ENCODE peak calls at places on chromosomes 2 and 18, in four cellular contexts. M is A549, J is heart left ventricle, Z is esophagus muscularis mucosa. O is an unnamed sample.

GRCh38 chr2:234490239-234491074 is 6.4 kb downstream of the ARL4C start:
- DNase-seq in M (no peak), J (no peak), Z (no peak), O (no peak)

GRCh38 chr18:31792580-31792911 is 31.9 kb upstream of the SLC25A52 start:
- DNase-seq in M (no peak), J (no peak), Z (no peak), O (no peak)

GRCh38 chr2:233288663-233289062 is 19.0 kb upstream of the SAG start:
- DNase-seq in M (no peak), J (no peak), Z (no peak), O (no peak)

GRCh38 chr2:28648671-28649395 is 102.8 kb upstream of the PPP1CB start:
- DNase-seq in M (no peak), J (no peak), Z (no peak), O (no peak)

GRCh38 chr2:217707116-217707742 is 295.6 kb downstream of the TNS1 start:
- DNase-seq in M (no peak), J (no peak), Z (no peak), O (no peak)

GRCh38 chr18:500556-501405 is at the start of gene COLEC12:
- DNase-seq in M (no peak), J (peak), Z (no peak), O (no peak)

GRCh38 chr2:79935771-79936657 is 368.5 kb downstream of the LRRTM1 start:
- DNase-seq in M (peak), J (no peak), Z (no peak), O (no peak)

GRCh38 chr2:75553961-75554539 is 6.7 kb downstream of the EVA1A start:
- DNase-seq in M (no peak), J (no peak), Z (peak), O (peak)

GRCh38 chr2:9052821-9053533 is 49.5 kb upstream of the MBOAT2 start:
- DNase-seq in M (no peak), J (no peak), Z (no peak), O (no peak)

GRCh38 chr2:206670531-206671319 is 28.4 kb downstream of the FAM237A start:
- DNase-seq in M (no peak), J (no peak), Z (no peak), O (no peak)

GRCh38 chr2:227821043-227821942 is 7.7 kb downstream of the CCL20 start:
- DNase-seq in M (peak), J (no peak), Z (no peak), O (no peak)

GRCh38 chr2:71235930-71236587 is 9.2 kb upstream of the PAIP2B start:
- DNase-seq in M (no peak), J (no peak), Z (no peak), O (no peak)

GRCh38 chr2:149566652-149567051 is 20.9 kb downstream of the MMADHC start:
- DNase-seq in M (no peak), J (no peak), Z (no peak), O (no peak)

GRCh38 chr2:177334940-177335543 is 57.5 kb upstream of the AGPS start:
- DNase-seq in M (peak), J (no peak), Z (no peak), O (no peak)

GRCh38 chr18:44518091-44518490 is 162.6 kb upstream of the SETBP1 start:
- DNase-seq in M (no peak), J (no peak), Z (no peak), O (no peak)

GRCh38 chr2:126858436-126858835 is 40.3 kb upstream of the TEX51 start:
- DNase-seq in M (no peak), J (no peak), Z (peak), O (peak)

GRCh38 chr2:192814376-192814775 is 619.6 kb upstream of the TMEFF2 start:
- DNase-seq in M (no peak), J (no peak), Z (no peak), O (no peak)

GRCh38 chr2:1748741-1749488 is 4.6 kb upstream of the PXDN start:
- DNase-seq in M (no peak), J (no peak), Z (no peak), O (no peak)

GRCh38 chr2:238471-239268 is 25.2 kb downstream of the SH3YL1 start:
- DNase-seq in M (no peak), J (no peak), Z (no peak), O (no peak)

GRCh38 chr2:98084869-98085238 is 2.1 kb upstream of the VWA3B start:
- DNase-seq in M (no peak), J (no peak), Z (no peak), O (no peak)

GRCh38 chr18:8196238-8196637 is 413.0 kb upstream of the RAB12 start:
- DNase-seq in M (no peak), J (no peak), Z (no peak), O (no peak)

GRCh38 chr2:202633470-202633869 is 1.3 kb upstream of the FAM117B start:
- DNase-seq in M (no peak), J (no peak), Z (no peak), O (no peak)

GRCh38 chr2:45891719-45892118 is 240.2 kb downstream of the PRKCE start:
- DNase-seq in M (no peak), J (no peak), Z (no peak), O (no peak)

GRCh38 chr2:239688098-239688497 is 287.3 kb upstream of the HDAC4 start:
- DNase-seq in M (peak), J (no peak), Z (peak), O (peak)

GRCh38 chr2:217102941-217103340 is 243.1 kb upstream of the TNP1 start:
- DNase-seq in M (no peak), J (no peak), Z (peak), O (no peak)

GRCh38 chr18:52216104-52216503 is 123.9 kb upstream of the DCC start:
- DNase-seq in M (no peak), J (no peak), Z (no peak), O (no peak)

DNA sequence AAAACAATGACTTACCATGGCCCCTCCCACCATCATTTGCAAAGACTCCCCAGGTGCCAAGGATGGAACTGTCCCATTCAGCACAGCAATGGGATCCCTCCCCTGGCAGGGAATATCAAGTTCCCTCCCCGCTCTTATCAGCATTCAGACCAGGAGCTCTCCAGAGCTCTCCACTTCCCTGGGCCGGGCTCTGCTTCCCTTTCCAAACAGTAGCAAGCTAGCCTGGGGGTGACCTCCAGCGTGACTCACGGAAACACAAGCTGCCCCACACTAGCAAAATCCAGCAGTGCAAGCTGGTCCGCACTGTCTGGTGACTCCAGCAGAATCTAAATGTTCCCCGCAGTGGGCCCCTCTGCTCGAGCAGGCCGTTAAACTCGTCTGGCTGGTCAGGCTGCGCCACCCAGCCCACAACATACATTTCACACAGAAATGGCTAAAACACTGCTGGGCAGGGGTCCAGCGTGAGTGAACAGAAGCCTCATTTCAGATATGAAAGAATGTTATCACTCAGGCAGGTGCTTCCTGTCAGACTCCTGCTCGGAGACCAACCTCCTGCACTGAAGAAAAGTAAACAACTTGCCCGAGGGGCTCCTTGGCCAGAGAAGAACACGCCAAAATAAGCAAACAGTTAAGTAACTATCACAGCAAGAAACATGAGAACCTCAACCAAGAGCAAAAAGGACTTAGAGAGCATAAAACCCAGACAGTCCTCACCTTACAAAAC is 33.9 kb downstream of the STAT1 start:
- DNase-seq in M (no peak), J (peak), Z (no peak), O (peak)
- TF ChIP-seq CTCF in M (no peak), J (no peak), Z (no peak), O (peak)

DNA sequence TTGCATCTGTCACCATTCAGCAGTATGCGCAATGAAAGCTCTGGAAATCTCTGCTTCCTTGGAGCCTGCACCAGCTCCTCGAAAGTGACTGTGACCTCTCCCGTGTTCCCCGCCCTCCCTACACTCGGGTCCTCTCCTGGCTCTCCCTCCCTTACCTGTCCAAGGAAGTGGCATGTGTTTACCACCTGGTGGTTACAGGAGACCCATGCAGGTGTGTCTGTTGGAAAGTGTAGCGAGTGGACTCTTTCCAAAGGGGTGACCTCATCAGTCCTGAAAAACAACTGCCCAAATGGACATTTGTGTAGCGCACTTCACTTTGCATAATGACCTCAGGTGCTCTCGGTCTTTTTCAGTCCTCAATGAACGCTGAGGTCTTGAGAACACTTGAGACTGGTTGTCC is 133.1 kb downstream of the ACKR3 start:
- DNase-seq in M (no peak), J (no peak), Z (no peak), O (no peak)
- TF ChIP-seq CTCF in M (no peak), J (no peak), Z (no peak), O (no peak)

DNA sequence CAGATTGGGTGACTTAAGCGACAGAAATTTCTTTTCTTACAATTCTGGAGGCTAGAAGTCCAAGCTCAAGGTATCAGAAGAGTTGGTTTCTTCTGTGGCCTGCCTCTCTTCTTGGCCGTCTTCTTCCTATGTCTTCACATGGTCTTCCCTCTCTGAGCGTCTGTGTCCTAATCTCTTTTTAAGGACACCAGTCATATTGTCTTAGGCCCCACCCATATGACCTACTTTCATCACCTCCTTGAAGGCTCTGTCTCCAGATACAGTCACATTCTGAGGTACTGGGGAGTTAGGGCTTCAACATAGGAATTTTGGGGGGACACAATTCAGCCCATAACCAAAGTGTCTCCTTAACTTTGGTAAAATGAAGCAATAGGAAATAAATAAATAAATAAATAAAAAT is 110.9 kb upstream of the EPC2 start:
- DNase-seq in M (no peak), J (no peak), Z (no peak), O (no peak)
- TF ChIP-seq CTCF in M (no peak), J (no peak), Z (no peak), O (no peak)

GRCh38 chr2:219279151-219279915 is at the start of gene DNAJB2:
- DNase-seq in M (peak), J (peak), Z (peak), O (peak)

GRCh38 chr2:219278655-219279150 is 463 bp upstream of the DNAJB2 start:
- DNase-seq in M (no peak), J (no peak), Z (no peak), O (no peak)

GRCh38 chr2:219280682-219281081 is 1.5 kb downstream of the DNAJB2 start:
- DNase-seq in M (no peak), J (no peak), Z (no peak), O (no peak)

GRCh38 chr2:219281588-219281987 is 2.4 kb downstream of the DNAJB2 start:
- DNase-seq in M (no peak), J (no peak), Z (no peak), O (no peak)

GRCh38 chr2:219279916-219280516 is 850 bp downstream of the DNAJB2 start:
- DNase-seq in M (no peak), J (no peak), Z (no peak), O (no peak)
- TF ChIP-seq CTCF in M (no peak), J (no peak), Z (no peak), O (no peak)

DNA sequence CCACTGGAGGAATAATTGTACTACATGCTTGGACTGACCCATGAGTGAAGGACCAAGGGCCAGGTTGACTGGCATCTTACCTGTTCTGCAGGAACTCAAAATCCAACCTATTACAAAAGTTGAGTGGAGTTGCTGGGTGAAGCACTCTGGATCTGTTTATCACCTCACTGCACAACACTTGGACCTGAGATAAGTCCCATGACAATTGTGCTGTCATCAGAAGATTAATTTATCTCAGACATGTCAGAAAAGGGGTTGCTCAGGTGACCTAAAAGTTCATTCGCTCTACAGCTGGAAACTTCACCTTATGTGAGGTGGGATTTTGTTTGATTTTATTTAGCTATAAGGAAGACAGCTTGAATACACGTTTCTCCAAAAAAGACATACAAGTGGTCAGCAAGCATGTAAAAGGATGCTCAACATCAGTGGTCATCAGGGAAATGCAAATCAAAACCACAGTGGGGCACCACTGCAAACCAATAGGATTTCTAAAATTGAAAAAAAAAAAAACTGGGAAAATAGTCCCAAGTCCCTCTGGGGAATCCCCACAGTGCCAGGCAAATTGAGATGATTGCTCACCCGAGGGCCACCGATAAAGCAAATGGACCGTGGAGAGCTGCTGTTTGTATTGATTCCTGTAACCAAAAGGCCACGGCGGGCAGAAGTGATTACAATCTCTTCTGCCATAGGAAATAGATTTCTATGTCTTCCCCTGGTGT is 65.8 kb upstream of the SLC35F5 start:
- DNase-seq in M (no peak), J (no peak), Z (no peak), O (no peak)
- TF ChIP-seq CTCF in M (no peak), J (no peak), Z (no peak), O (no peak)

GRCh38 chr2:198129609-198130008 is 325.2 kb downstream of the PLCL1 start:
- DNase-seq in M (no peak), J (no peak), Z (no peak), O (no peak)

DNA sequence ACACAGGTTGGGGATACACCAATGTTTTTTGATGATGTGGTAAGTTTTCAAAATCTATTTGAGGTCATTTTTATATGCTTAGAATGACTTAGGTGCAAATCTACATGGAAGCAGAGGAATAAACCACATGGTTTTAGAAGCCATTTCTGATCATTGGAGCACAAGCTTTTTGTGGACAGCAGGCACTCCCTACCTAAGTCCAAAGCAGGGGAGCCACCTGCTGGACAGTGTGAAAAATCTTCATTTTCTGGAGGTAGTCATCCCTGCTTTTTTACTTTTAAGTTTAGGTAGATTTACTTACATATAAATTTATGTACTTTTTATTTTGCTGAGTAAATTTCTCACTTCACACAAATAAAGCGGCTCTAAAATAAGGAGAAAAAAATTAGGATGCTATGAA is 323.2 kb downstream of the PLCL1 start:
- DNase-seq in M (peak), J (no peak), Z (no peak), O (no peak)
- TF ChIP-seq CTCF in M (peak), J (peak), Z (peak), O (peak)

GRCh38 chr18:13826209-13826608 is 2.3 kb downstream of the MC5R start:
- DNase-seq in M (no peak), J (no peak), Z (no peak), O (no peak)

GRCh38 chr18:13823707-13824395 is at the start of gene MC5R:
- DNase-seq in M (peak), J (peak), Z (no peak), O (no peak)
- TF ChIP-seq CTCF in M (peak), J (peak), Z (peak), O (peak)

GRCh38 chr18:43420950-43421349 is 143.7 kb upstream of the SYT4 start:
- DNase-seq in M (no peak), J (no peak), Z (no peak), O (no peak)

GRCh38 chr18:43420091-43420490 is 142.8 kb upstream of the SYT4 start:
- DNase-seq in M (no peak), J (no peak), Z (no peak), O (no peak)

DNA sequence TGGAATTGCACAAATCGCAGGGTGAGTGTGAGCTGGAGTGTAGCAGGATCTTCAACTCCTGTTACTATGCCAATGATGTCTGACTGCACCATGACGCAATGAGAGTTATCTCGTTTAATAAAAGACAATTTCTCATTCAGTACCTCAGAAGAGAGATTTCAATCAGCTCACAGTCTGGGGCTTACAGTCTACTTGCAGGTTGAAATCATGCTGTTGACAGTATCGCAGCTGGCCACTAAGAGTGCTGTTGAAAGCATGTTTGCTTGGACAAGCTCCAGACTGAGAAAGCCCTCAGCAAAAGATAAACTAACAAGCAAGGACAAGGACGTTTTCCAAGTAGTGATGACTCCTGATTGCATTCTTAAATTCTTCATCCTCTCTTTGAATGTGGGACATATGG is 145.2 kb upstream of the SYT4 start:
- DNase-seq in M (peak), J (no peak), Z (no peak), O (no peak)
- TF ChIP-seq CTCF in M (no peak), J (no peak), Z (no peak), O (no peak)